ENCODE peak calls at places on chromosomes 7 and 10, in six cellular contexts. I is upper lobe of left lung, R is transverse colon, L is stomach, M is K562, G is H1. P is an unnamed sample. For H3K36me3, the result is how much of the 10 kb centered on the place peaks cover.

GRCh38 chr7:43590862-43591550 is 8.1 kb downstream of the STK17A start:
- DNase-seq in I (no peak), R (no peak), L (no peak), M (no peak), G (no peak), P (no peak)

GRCh38 chr10:26714816-26715487 is 17.5 kb downstream of the PDSS1 start:
- DNase-seq in I (no peak), R (peak), L (no peak), M (no peak), G (no peak), P (no peak)

GRCh38 chr7:134083766-134084487 is 43.2 kb upstream of the LRGUK start:
- DNase-seq in I (no peak), R (no peak), L (no peak), M (peak), G (no peak), P (no peak)

GRCh38 chr7:39609462-39610149 is 13.8 kb upstream of the RALA start:
- DNase-seq in I (no peak), R (no peak), L (no peak), M (no peak), G (peak), P (no peak)

GRCh38 chr10:99841746-99842145 is 59.3 kb downstream of the ABCC2 start:
- DNase-seq in I (no peak), R (no peak), L (no peak), M (no peak), G (no peak), P (no peak)

GRCh38 chr7:158944950-158945349 is 88.6 kb downstream of the DYNC2I1 start:
- DNase-seq in I (no peak), R (no peak), L (no peak), M (no peak), G (no peak), P (no peak)

GRCh38 chr7:3107889-3108570 is 64.4 kb upstream of the CARD11 start:
- DNase-seq in I (no peak), R (no peak), L (no peak), M (no peak), G (no peak), P (no peak)

GRCh38 chr10:11424456-11425287 is 186.8 kb downstream of the USP6NL start:
- DNase-seq in I (peak), R (peak), L (peak), M (peak), G (peak), P (peak)

GRCh38 chr7:120783721-120784120 is 74.2 kb downstream of the TSPAN12 start:
- DNase-seq in I (no peak), R (no peak), L (no peak), M (no peak), G (no peak), P (no peak)

GRCh38 chr7:100561491-100562194 is 12.1 kb downstream of the SAP25 start:
- DNase-seq in I (no peak), R (no peak), L (no peak), M (no peak), G (no peak), P (no peak)

GRCh38 chr10:29532256-29532878 is 102.4 kb downstream of the SVIL start:
- DNase-seq in I (no peak), R (no peak), L (no peak), M (no peak), G (no peak), P (no peak)

GRCh38 chr10:125629758-125630376 is 53.1 kb downstream of the TEX36 start:
- DNase-seq in I (no peak), R (no peak), L (no peak), M (peak), G (no peak), P (no peak)

GRCh38 chr10:27741173-27742091 is 4.2 kb downstream of the MKX start:
- DNase-seq in I (peak), R (peak), L (no peak), M (no peak), G (peak), P (peak)

GRCh38 chr7:124033093-124033806 is 383 bp upstream of the TMEM229A start:
- DNase-seq in I (no peak), R (peak), L (peak), M (no peak), G (peak), P (peak)

GRCh38 chr7:19117081-19117869 is at the start of gene TWIST1:
- DNase-seq in I (no peak), R (no peak), L (no peak), M (no peak), G (peak), P (peak)

GRCh38 chr7:98312201-98312600 is 30.7 kb downstream of the BRI3 start:
- DNase-seq in I (no peak), R (no peak), L (no peak), M (no peak), G (no peak), P (no peak)

GRCh38 chr10:60968504-60968903 is 24.5 kb upstream of the RHOBTB1 start:
- DNase-seq in I (no peak), R (no peak), L (no peak), M (no peak), G (no peak), P (no peak)
- H3K36me3 ChIP-seq in I (under half), R (under half), L (under half), M (under half), G (under half), P (under half)

DNA sequence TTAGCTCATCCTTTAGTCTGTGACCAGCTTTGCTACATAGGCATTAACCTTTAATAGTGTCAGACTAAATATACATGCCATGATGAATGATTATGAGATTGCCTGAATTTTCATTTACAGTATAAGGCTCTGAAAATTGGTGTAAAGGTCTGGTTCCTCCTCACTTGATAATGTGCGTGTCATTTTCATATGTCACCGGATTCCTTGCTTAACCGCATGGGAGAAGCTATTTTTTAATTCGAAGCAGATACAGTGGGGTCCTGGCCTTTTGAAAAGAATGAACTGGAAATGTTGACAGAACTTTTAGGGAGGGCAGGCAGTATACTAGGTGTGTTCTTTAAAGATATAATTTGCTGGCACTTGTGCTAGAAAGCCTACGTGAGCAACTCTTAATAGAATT is 192.4 kb upstream of the SH2B2 start:
- DNase-seq in I (no peak), R (no peak), L (no peak), M (no peak), G (no peak), P (no peak)
- TF ChIP-seq CTCF in I (no peak), R (no peak), L (no peak), M (no peak), G (no peak), P (no peak)

GRCh38 chr7:141389423-141389822 is 161.8 kb upstream of the AGK start:
- DNase-seq in I (no peak), R (no peak), L (no peak), M (no peak), G (no peak), P (no peak)
- TF ChIP-seq EP300 in I (no peak), R (no peak), L (no peak), M (no peak), G (no peak), P (no peak)

GRCh38 chr7:156490021-156490800 is 150.4 kb upstream of the RNF32 start:
- DNase-seq in I (no peak), R (no peak), L (no peak), M (no peak), G (no peak), P (no peak)
- H3K36me3 ChIP-seq in I (under half), R (under half), L (under half), M (under half), G (under half), P (under half)

GRCh38 chr7:150569245-150569644 is 2.1 kb downstream of the GIMAP4 start:
- DNase-seq in I (no peak), R (no peak), L (no peak), M (no peak), G (no peak), P (no peak)

GRCh38 chr7:150570712-150571465 is 3.7 kb downstream of the GIMAP4 start:
- DNase-seq in I (no peak), R (no peak), L (no peak), M (no peak), G (no peak), P (no peak)

GRCh38 chr7:150567846-150568245 is 656 bp downstream of the GIMAP4 start:
- DNase-seq in I (no peak), R (no peak), L (no peak), M (no peak), G (no peak), P (no peak)

GRCh38 chr7:150568714-150569113 is 1.5 kb downstream of the GIMAP4 start:
- DNase-seq in I (no peak), R (no peak), L (no peak), M (no peak), G (no peak), P (no peak)

DNA sequence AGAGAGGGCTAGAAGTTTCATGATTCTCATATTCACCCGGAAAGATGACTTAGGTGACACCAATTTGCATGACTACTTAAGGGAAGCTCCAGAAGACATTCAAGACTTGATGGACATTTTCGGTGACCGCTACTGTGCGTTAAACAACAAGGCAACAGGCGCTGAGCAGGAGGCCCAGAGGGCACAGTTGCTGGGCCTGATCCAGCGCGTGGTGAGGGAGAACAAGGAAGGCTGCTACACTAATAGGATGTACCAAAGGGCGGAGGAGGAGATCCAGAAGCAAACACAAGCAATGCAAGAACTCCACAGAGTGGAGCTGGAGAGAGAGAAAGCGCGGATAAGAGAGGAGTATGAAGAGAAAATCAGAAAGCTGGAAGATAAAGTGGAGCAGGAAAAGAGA is 5.3 kb downstream of the GIMAP4 start:
- DNase-seq in I (no peak), R (no peak), L (no peak), M (no peak), G (no peak), P (no peak)
- TF ChIP-seq CTCF in I (no peak), R (no peak), L (no peak), M (no peak), G (no peak), P (no peak)

DNA sequence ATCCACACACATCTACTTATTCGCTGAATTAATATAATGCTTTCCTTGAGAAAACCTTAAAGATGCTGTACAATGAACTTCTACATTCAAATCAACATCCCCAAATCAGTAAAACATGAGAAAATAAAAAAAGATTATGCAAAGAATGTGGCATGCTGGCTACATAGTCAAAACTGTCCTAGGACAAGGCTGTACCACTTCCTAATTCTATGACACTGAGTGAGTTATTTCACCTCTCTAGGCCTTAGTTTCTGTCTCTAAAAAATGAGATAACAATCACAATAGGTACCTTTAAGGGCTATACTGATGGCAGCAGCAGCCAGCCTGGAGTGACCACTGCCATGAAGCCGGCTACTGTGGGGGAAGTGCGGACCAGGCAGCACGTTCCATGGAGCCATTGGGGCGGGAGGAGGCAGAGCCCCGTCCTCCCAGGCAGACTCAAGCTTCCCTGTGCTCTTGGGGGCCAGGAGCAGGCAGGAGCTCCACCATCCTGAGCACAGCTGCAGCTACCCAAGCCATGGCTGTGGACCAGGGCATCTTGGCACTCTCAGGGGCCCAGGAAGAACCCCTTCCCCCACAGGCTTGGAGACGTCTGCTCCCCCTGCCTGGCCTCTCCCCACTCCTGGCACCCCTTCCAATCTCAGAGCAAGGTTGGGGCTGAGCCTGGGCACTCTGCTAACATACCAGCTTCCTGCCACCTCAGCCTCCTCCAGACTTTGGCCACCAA is 110.2 kb downstream of the ELAPOR2 start:
- DNase-seq in I (no peak), R (no peak), L (no peak), M (no peak), G (no peak), P (no peak)
- TF ChIP-seq EP300 in I (no peak), R (no peak), L (no peak), M (no peak), G (no peak), P (no peak)

GRCh38 chr10:68424454-68425014 is 17.5 kb upstream of the RUFY2 start:
- DNase-seq in I (no peak), R (no peak), L (no peak), M (no peak), G (no peak), P (no peak)

GRCh38 chr10:68423522-68423921 is 16.4 kb upstream of the RUFY2 start:
- DNase-seq in I (no peak), R (no peak), L (no peak), M (no peak), G (no peak), P (no peak)

DNA sequence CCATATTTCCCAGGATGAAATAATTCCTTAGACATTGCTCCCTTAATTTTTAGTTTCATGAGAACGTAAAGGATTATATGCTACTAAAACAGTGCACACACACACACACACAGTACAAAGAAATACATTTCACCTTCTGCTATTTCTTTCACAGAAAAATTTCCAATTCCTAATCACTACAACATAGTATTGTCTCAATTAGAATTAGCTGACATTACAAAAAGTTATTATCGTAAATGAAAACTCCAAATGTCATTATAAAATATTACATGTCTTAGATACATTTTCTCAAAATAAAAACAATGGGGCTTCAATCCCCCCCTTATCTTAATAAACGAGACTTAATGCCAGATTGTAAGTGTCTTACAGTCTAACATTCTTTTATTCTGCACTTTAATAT is 12.3 kb upstream of the RUFY2 start:
- DNase-seq in I (no peak), R (no peak), L (no peak), M (no peak), G (no peak), P (no peak)
- H3K36me3 ChIP-seq in I (under half), R (under half), L (under half), M (half or more), G (half or more), P (under half)

DNA sequence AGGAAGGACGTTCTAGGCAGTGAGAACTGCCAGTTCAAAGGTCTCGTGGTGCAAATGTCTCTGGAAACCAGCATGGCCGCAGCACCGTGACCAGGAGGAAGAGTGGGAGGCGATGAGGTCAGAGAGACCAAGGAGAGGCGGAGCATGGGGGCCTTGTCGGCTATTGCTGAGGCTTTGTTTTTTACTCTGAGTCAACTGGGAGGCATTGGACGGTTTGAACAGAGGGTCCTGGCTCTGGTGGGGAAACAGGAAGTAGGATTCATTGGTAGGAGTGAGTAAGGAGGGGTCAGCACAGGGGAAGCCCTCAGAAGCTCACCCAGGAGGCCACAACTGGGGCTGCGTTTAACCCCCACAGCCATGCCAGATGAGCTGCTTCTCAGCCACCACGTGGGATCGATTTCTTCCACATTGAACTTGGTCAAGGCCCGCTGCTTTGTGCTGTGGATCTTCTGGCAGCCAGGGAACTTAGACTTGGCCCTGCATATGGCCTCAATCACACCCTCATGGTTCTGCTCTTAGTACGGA is 22.2 kb upstream of the SH2B2 start:
- DNase-seq in I (no peak), R (no peak), L (no peak), M (peak), G (no peak), P (no peak)
- TF ChIP-seq CTCF in I (no peak), R (no peak), L (no peak), M (no peak), G (no peak), P (no peak)

GRCh38 chr10:107647462-107647861 is 483.0 kb upstream of the SORCS1 start:
- DNase-seq in I (no peak), R (no peak), L (no peak), M (no peak), G (no peak), P (no peak)
- TF ChIP-seq EP300 in I (no peak), R (no peak), L (no peak), M (no peak), G (no peak), P (no peak)

DNA sequence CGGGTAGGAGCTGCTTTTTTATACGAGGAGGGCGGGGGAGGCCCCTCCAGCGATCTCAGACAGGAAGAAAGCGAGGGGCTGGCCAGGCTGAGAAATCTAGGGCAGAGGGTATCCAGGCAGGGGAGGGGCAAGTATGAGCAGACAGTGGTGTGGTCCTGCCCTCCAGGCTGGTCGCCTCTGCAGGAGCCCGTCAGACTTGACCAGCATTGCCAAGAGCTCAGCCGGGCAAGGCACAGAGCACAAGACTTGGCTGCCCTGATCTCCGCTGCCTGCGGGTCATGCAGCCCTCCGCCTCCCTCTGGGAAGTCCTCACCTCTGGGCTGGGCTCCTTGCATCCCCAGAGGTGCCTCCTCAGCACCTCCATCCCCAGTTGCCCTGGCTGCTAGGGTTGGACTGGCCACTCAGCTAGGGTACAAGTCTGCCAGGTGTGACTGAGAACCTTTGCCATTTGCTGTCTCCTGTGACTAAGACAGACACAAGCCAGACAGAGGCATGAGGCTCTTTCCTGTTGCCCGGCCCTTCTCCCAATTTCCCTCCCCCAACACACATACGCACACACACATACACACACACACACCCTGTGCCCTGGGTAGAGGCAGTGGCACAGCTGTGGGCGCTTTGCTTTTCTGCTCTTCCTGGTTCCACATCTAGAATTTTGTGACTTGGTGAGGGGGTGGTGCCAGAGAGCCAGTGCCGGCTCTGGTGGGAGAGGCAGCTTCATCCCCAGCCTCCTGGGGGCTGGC is 59.1 kb upstream of the PPIF start:
- DNase-seq in I (no peak), R (no peak), L (no peak), M (no peak), G (no peak), P (no peak)
- H3K36me3 ChIP-seq in I (under half), R (under half), L (half or more), M (under half), G (under half), P (under half)